ENCODE peak calls at places on chromosome 21, in ten cellular contexts. G is choroid plexus epithelial cell; F is activated T-cell treated with anti-CD3 and anti-CD28 coated beads, Interleukin-2, amount 50 U/mL, for 48 hours; R is stimulated activated CD4-positive, alpha-beta T cell treated with anti-CD3 and anti-CD28 coated beads, TNF-alpha, amount 100 ng/mL, for 48 hours; B is activated CD4-positive, alpha-beta T cell treated with anti-CD3 and anti-CD28 coated beads for 24 hours; C is NCI-H1436; P is left lobe of liver; X is NCI-H1105; A is GM04504; N is ecto neural progenitor cell. I is an unnamed sample.

GRCh38 chr21:26842300-26842699 is 2.9 kb downstream of the ADAMTS1 start:
- DNase-seq in B (no peak), C (no peak), A (no peak), F (no peak), G (peak; percentile 40), P (no peak), X (no peak), R (no peak), N (no peak), I (no peak)

GRCh38 chr21:45451771-45452182 is 46.8 kb downstream of the COL18A1 start:
- DNase-seq in N (no peak), C (no peak), A (no peak), P (no peak), B (no peak), F (no peak), G (no peak), R (no peak), X (no peak), I (no peak)

GRCh38 chr21:41775152-41775472 is 8.3 kb upstream of the RIPK4 start:
- DNase-seq in P (no peak), C (no peak), R (no peak), N (no peak), B (no peak), X (no peak), A (no peak), F (no peak), G (no peak), I (no peak)

GRCh38 chr21:16059981-16060380 is 330.2 kb downstream of the USP25 start:
- DNase-seq in A (no peak), P (no peak), B (no peak), C (no peak), R (no peak), F (no peak), G (no peak), X (no peak), N (no peak), I (no peak)

GRCh38 chr21:18368193-18368592 is 35.4 kb downstream of the TMPRSS15 start:
- DNase-seq in P (no peak), F (no peak), B (no peak), X (no peak), N (no peak), A (no peak), R (no peak), G (peak; percentile 9), C (no peak), I (no peak)

GRCh38 chr21:42733037-42733632 is 79.7 kb downstream of the PDE9A start:
- DNase-seq in F (no peak), C (no peak), X (no peak), P (peak; percentile 61), G (no peak), A (no peak), R (no peak), N (no peak), B (no peak), I (no peak)

GRCh38 chr21:38234395-38235142 is 22.2 kb upstream of the KCNJ15 start:
- DNase-seq in G (no peak), R (no peak), N (no peak), B (no peak), X (no peak), F (no peak), C (no peak), A (no peak), P (no peak), I (no peak)

GRCh38 chr21:27189870-27190269 is 223.0 kb upstream of the ADAMTS5 start:
- DNase-seq in R (no peak), C (no peak), B (no peak), G (no peak), A (no peak), P (no peak), X (no peak), F (no peak), N (no peak), I (no peak)

GRCh38 chr21:22711636-22712035 is 1713.4 kb downstream of the NCAM2 start:
- DNase-seq in P (no peak), B (no peak), F (no peak), G (peak; percentile 1), X (no peak), R (no peak), N (no peak), C (no peak), A (no peak), I (no peak)

GRCh38 chr21:46431448-46431847 is 27.2 kb upstream of the DIP2A start:
- DNase-seq in R (no peak), X (no peak), G (no peak), B (no peak), N (no peak), P (no peak), C (no peak), A (no peak), F (no peak), I (no peak)

GRCh38 chr21:34878940-34879339 is 170.2 kb downstream of the RUNX1 start:
- DNase-seq in G (no peak), X (no peak), P (no peak), B (no peak), N (no peak), A (no peak), F (no peak), R (no peak), C (no peak), I (no peak)

GRCh38 chr21:17482928-17483327 is 29.9 kb upstream of the CXADR start:
- DNase-seq in A (no peak), N (no peak), R (no peak), C (no peak), P (no peak), G (no peak), B (no peak), X (no peak), F (no peak), I (no peak)

GRCh38 chr21:42075686-42076471 is 4.8 kb downstream of the UMODL1 start:
- DNase-seq in R (no peak), P (no peak), B (no peak), F (no peak), A (no peak), X (no peak), N (no peak), C (no peak), G (no peak), I (no peak)

GRCh38 chr21:45291613-45292398 is 4.1 kb upstream of the POFUT2 start:
- DNase-seq in G (no peak), X (no peak), P (peak; percentile 50), A (no peak), N (peak; percentile 51), R (no peak), B (no peak), F (no peak), C (no peak), I (no peak)

GRCh38 chr21:44732263-44732662 is 20.9 kb upstream of the TSPEAR start:
- DNase-seq in P (no peak), A (no peak), F (no peak), B (no peak), N (no peak), X (no peak), G (no peak), R (no peak), C (no peak), I (no peak)

GRCh38 chr21:29376556-29376955 is 77.8 kb downstream of the BACH1 start:
- DNase-seq in C (peak; percentile 12), A (no peak), R (peak; percentile 38), P (peak; percentile 47), X (peak; percentile 5), B (peak; percentile 25), F (peak; percentile 72), N (peak; percentile 60), G (peak; percentile 50), I (no peak)

GRCh38 chr21:44892536-44893277 is 19.2 kb upstream of the PTTG1IP start:
- DNase-seq in A (no peak), X (peak; percentile 8), B (peak; percentile 74), N (peak; percentile 78), C (no peak), F (peak; percentile 87), G (peak; percentile 62), P (no peak), R (no peak), I (no peak)

GRCh38 chr21:15543473-15543872 is 186.3 kb upstream of the USP25 start:
- DNase-seq in R (no peak), A (no peak), G (peak; percentile 2), B (no peak), C (no peak), N (no peak), F (no peak), P (no peak), X (no peak), I (no peak)

GRCh38 chr21:31470896-31471694 is 127.0 kb upstream of the TIAM1 start:
- DNase-seq in B (no peak), X (no peak), F (no peak), P (no peak), C (no peak), G (no peak), R (no peak), N (peak; percentile 53), A (no peak), I (no peak)

GRCh38 chr21:28633803-28634572 is 358.7 kb downstream of the LTN1 start:
- DNase-seq in A (peak; percentile 54), X (no peak), G (peak; percentile 50), B (no peak), F (peak; percentile 34), C (no peak), P (no peak), R (no peak), N (no peak), I (no peak)